ENCODE peak calls at places on chromosomes 2 and 18, in nine cellular contexts. U is mammary epithelial cell, V is chondrocyte, A is HCT116, D is pancreas, F is heart right ventricle, T is MCF 10A, X is ovary, H is RWPE1. R is an unnamed sample.

GRCh38 chr2:145725876-145726275 is 1206.0 kb upstream of the ZEB2 start:
- DNase-seq in U (no peak), V (no peak), A (no peak), D (no peak), F (no peak), T (no peak), X (no peak), H (no peak), R (no peak)

GRCh38 chr2:211376410-211376809 is 820.0 kb downstream of the CPS1 start:
- DNase-seq in U (no peak), V (no peak), A (no peak), D (no peak), F (no peak), T (no peak), X (no peak), H (no peak), R (no peak)

GRCh38 chr18:64919971-64920370 is 771.1 kb upstream of the LINC00305 start:
- DNase-seq in U (no peak), V (no peak), A (no peak), D (no peak), F (no peak), T (no peak), X (no peak), H (no peak), R (no peak)

GRCh38 chr2:188765522-188765921 is 208.7 kb upstream of the COL3A1 start:
- DNase-seq in U (peak), V (no peak), A (peak), D (no peak), F (no peak), T (peak), X (no peak), H (peak), R (peak)

GRCh38 chr18:24734058-24734457 is 273.6 kb downstream of the HRH4 start:
- DNase-seq in U (peak), V (no peak), A (no peak), D (no peak), F (no peak), T (peak), X (no peak), H (no peak), R (peak)

GRCh38 chr18:36709315-36709714 is 119.5 kb downstream of the TPGS2 start:
- DNase-seq in U (no peak), V (no peak), A (no peak), D (peak), F (no peak), T (no peak), X (no peak), H (no peak), R (no peak)

GRCh38 chr2:129721841-129722240 is 257.6 kb upstream of the RAB6C start:
- DNase-seq in U (no peak), V (no peak), A (no peak), D (no peak), F (no peak), T (no peak), X (no peak), H (no peak), R (no peak)

GRCh38 chr2:219475278-219475677 is 23.4 kb upstream of the GMPPA start:
- DNase-seq in U (no peak), V (no peak), A (no peak), D (no peak), F (no peak), T (no peak), X (no peak), H (no peak), R (no peak)

GRCh38 chr2:80256396-80257167 is 48.0 kb downstream of the LRRTM1 start:
- DNase-seq in U (no peak), V (no peak), A (no peak), D (no peak), F (no peak), T (peak), X (no peak), H (peak), R (peak)

GRCh38 chr2:96537734-96538486 is 1.4 kb downstream of the ARID5A start:
- DNase-seq in U (no peak), V (no peak), A (no peak), D (no peak), F (no peak), T (no peak), X (no peak), H (no peak), R (no peak)

GRCh38 chr2:96535331-96535730 is 1.2 kb upstream of the ARID5A start:
- DNase-seq in U (no peak), V (no peak), A (no peak), D (no peak), F (no peak), T (no peak), X (no peak), H (no peak), R (no peak)

GRCh38 chr2:96534701-96535181 is 1.8 kb upstream of the ARID5A start:
- DNase-seq in U (peak), V (no peak), A (no peak), D (no peak), F (no peak), T (peak), X (no peak), H (peak), R (peak)

GRCh38 chr2:96537066-96537733 is 648 bp downstream of the ARID5A start:
- DNase-seq in U (peak), V (no peak), A (no peak), D (no peak), F (peak), T (peak), X (no peak), H (no peak), R (peak)

DNA sequence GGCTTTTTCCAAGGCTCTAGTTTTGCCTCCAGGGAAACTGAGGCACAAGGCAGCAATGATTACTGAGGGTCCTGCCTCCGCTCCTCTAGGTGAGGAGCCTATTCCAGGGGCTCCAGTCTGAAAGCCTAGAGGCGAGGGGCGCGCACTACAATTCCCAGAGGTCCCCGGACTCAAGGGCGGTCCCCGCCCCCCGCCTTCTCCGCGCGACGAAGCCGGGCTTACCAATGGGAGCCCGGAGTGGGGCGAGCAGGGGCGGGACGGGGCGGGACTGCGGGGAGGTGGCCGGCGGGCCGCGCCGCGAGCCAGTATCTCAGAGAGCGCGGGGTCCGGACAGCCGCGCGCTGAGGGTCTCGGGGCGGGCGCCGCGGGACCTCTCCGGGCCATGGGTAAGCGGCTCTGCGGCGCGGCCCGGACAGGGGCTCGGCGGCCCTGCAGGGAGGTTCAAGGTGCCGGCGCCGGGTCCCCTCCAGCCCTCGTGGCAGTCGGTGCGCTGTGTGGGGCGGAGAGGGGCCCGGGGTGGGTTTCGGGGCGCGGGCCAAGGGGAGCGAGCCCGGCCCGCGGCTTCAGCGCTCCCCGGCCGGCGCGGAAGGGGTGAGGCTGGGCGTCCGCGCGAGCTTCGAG is at the start of gene ARID5A:
- DNase-seq in U (peak), V (no peak), A (peak), D (peak), F (peak), T (peak), X (peak), H (peak), R (peak)
- TF ChIP-seq CTCF in U (no peak), V (peak), A (no peak), D (peak), F (peak), T (no peak), X (peak), H (no peak), R (no peak)

GRCh38 chr2:189798312-189799029 is 14.2 kb downstream of the PMS1 start:
- DNase-seq in U (peak), V (no peak), A (peak), D (no peak), F (no peak), T (peak), X (no peak), H (peak), R (peak)
- TF ChIP-seq CTCF in U (peak), V (peak), A (peak), D (peak), F (no peak), T (peak), X (no peak), H (peak), R (peak)

GRCh38 chr2:157782057-157782845 is 93.9 kb downstream of the ACVR1 start:
- DNase-seq in U (no peak), V (no peak), A (no peak), D (no peak), F (no peak), T (no peak), X (no peak), H (no peak), R (peak)
- TF ChIP-seq CTCF in U (no peak), V (peak), A (peak), D (no peak), F (peak), T (no peak), X (no peak), H (no peak), R (peak)

GRCh38 chr2:85017436-85018048 is 46.6 kb downstream of the KCMF1 start:
- DNase-seq in U (no peak), V (no peak), A (no peak), D (no peak), F (no peak), T (no peak), X (no peak), H (no peak), R (no peak)
- TF ChIP-seq CTCF in U (peak), V (peak), A (peak), D (peak), F (no peak), T (peak), X (no peak), H (peak), R (peak)

DNA sequence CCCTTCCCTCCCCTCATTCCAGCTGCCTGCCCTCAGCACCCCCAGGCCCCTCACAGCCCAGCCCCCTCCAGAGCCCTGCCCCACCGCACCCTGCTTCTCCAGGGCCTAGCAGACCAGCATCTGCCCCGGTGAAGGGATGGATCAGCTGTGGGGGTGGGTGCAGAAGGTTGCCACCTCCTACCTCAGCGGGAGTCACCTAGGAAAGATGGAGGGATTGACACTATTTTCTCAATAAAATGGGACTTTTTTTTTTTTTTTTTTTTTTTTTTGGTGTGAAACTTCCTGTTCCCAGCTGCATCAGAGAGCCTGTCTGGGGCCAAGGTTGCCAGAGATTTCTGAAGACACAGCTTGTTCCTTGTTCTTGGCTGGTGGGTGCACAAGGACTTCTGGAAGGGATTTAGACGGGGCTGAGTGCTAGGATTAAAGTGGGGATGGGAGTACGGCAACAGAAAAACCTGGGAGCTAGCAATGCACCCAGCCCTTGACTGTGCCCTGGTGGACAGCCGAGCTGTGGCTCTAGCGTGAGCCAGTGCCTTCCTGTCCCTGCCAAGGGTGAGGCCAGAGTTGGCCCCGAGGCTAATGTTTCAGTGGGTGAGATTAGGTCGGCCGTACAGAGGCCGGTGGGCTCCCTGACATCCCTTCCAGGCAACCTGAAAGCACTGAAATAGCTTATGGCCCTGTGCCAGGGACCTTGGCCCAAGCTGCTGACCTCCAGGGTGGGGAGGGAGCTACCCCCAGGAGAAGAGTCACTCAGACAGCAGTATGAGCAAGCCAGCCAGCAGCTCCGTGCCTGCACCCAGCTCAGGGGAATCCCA is 4.5 kb downstream of the B3GNT7 start:
- DNase-seq in U (peak), V (no peak), A (no peak), D (peak), F (peak), T (peak), X (peak), H (no peak), R (no peak)
- TF ChIP-seq CTCF in U (peak), V (no peak), A (no peak), D (no peak), F (no peak), T (no peak), X (no peak), H (no peak), R (no peak)

GRCh38 chr18:74626311-74626874 is 28.7 kb downstream of the ZNF407 start:
- DNase-seq in U (no peak), V (no peak), A (no peak), D (no peak), F (no peak), T (no peak), X (no peak), H (no peak), R (no peak)

GRCh38 chr18:74625157-74625556 is 27.5 kb downstream of the ZNF407 start:
- DNase-seq in U (no peak), V (no peak), A (no peak), D (no peak), F (no peak), T (no peak), X (no peak), H (no peak), R (no peak)

GRCh38 chr18:74624491-74624890 is 26.8 kb downstream of the ZNF407 start:
- DNase-seq in U (no peak), V (no peak), A (no peak), D (no peak), F (no peak), T (no peak), X (no peak), H (no peak), R (no peak)

GRCh38 chr18:74622079-74622478 is 24.4 kb downstream of the ZNF407 start:
- DNase-seq in U (no peak), V (no peak), A (no peak), D (no peak), F (no peak), T (no peak), X (no peak), H (no peak), R (no peak)

GRCh38 chr18:74623047-74623816 is 25.6 kb downstream of the ZNF407 start:
- DNase-seq in U (no peak), V (no peak), A (peak), D (no peak), F (no peak), T (peak), X (no peak), H (no peak), R (peak)
- TF ChIP-seq CTCF in U (peak), V (peak), A (peak), D (no peak), F (no peak), T (no peak), X (no peak), H (peak), R (peak)

R was measured in epithelial cell of esophagus.